ENCODE peak calls at places on chromosomes 1 and 21, in six cellular contexts. One of them, this sample, is unnamed.
A peak's percentile ranks its signal among the peaks of the same experiment; 100 is the strongest.

GRCh38 chr1:74812180-74812541 is 79.2 kb downstream of the TYW3 start:
- DNase-seq in IMR-90: no peak
- DNase-seq in H9: no peak
- DNase-seq in neuronal stem cell: no peak
- DNase-seq in mesenchymal stem cell: no peak
- DNase-seq in H1: no peak
- DNase-seq in this sample: no peak

GRCh38 chr1:2534775-2535387 is 4.8 kb upstream of the HES5 start:
- DNase-seq in IMR-90: peak; percentile 71
- DNase-seq in H9: no peak
- DNase-seq in neuronal stem cell: no peak
- DNase-seq in mesenchymal stem cell: peak; percentile 70
- DNase-seq in H1: no peak
- DNase-seq in this sample: peak; percentile 70

GRCh38 chr1:212526111-212526491 is 82.5 kb upstream of the ATF3 start:
- DNase-seq in IMR-90: no peak
- DNase-seq in H9: no peak
- DNase-seq in neuronal stem cell: no peak
- DNase-seq in mesenchymal stem cell: no peak
- DNase-seq in H1: no peak
- DNase-seq in this sample: no peak

GRCh38 chr1:96748078-96748477 is 26.5 kb downstream of the PTBP2 start:
- DNase-seq in IMR-90: no peak
- DNase-seq in H9: no peak
- DNase-seq in neuronal stem cell: no peak
- DNase-seq in mesenchymal stem cell: no peak
- DNase-seq in H1: no peak
- DNase-seq in this sample: no peak

GRCh38 chr1:54243022-54243421 is 43.1 kb downstream of the MRPL37 start:
- DNase-seq in IMR-90: no peak
- DNase-seq in H9: no peak
- DNase-seq in neuronal stem cell: no peak
- DNase-seq in mesenchymal stem cell: no peak
- DNase-seq in H1: no peak
- DNase-seq in this sample: no peak

GRCh38 chr21:34962136-34962535 is 87.0 kb downstream of the RUNX1 start:
- DNase-seq in IMR-90: no peak
- DNase-seq in H9: no peak
- DNase-seq in neuronal stem cell: no peak
- DNase-seq in mesenchymal stem cell: no peak
- DNase-seq in H1: no peak
- DNase-seq in this sample: no peak

GRCh38 chr1:25771246-25772114 is 28.5 kb upstream of the SELENON start:
- DNase-seq in IMR-90: peak; percentile 5
- DNase-seq in H9: peak; percentile 54
- DNase-seq in neuronal stem cell: peak; percentile 70
- DNase-seq in mesenchymal stem cell: peak; percentile 70
- DNase-seq in H1: no peak
- DNase-seq in this sample: peak; percentile 60

GRCh38 chr1:208921259-208921658 is 662.3 kb upstream of the CAMK1G start:
- DNase-seq in IMR-90: no peak
- DNase-seq in H9: no peak
- DNase-seq in neuronal stem cell: no peak
- DNase-seq in mesenchymal stem cell: no peak
- DNase-seq in H1: no peak
- DNase-seq in this sample: no peak

GRCh38 chr1:96978431-96978830 is 256.8 kb downstream of the PTBP2 start:
- DNase-seq in IMR-90: peak; percentile 49
- DNase-seq in H9: no peak
- DNase-seq in neuronal stem cell: no peak
- DNase-seq in mesenchymal stem cell: no peak
- DNase-seq in H1: no peak
- DNase-seq in this sample: no peak

DNA sequence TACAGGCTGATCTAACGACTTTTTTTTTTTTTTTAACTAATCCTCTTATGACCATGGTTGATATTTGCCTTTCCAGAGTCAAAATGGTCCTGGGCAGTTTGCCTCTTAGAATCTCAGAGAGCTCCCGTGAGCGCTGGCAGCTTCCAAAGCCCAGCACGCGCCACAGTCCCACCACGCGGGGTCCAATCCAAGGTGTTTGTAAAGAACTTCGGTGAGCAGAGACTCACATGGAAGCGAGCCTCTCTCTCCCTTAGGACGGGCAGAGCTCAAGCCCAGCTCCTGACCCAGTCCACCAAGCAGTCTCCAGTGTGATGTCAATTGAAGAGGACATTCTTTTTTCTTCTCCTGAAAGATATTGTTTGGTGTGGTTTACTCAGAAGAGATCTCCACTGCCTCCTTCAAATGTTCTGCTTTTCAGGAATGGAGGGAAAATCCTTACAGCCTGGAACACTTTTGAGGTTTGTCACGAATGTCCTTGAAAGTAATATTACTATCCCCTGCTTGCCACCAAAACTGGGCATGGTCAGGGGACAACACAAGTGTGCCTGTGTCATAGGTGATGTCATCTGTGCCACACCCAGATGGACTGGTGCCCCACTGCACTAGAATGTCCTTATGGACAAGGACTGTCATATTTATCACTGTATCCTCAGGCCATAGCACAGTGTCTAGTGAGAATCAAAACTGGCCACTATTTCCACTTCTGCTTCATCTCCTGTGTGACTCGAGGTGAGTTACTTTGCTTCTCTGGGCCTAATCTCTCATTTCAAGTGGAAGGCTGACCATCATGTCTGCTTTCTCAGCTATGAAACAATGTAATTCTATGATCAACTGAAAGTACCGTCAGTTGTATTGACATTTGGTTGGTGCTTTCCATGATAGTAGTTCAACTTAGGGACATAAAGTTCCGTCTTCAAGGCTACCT is 97.4 kb upstream of the EDEM3 start:
- DNase-seq in IMR-90: no peak
- DNase-seq in H9: no peak
- DNase-seq in neuronal stem cell: no peak
- DNase-seq in mesenchymal stem cell: no peak
- DNase-seq in H1: no peak
- DNase-seq in this sample: no peak
- H3K18ac ChIP-seq in IMR-90: no peak overlapping the region
- H3K18ac ChIP-seq in H9: no peak overlapping the region
- H3K18ac ChIP-seq in neuronal stem cell: peak overlapping the region; percentile 41
- H3K18ac ChIP-seq in mesenchymal stem cell: peak overlapping the region; percentile 34
- H3K18ac ChIP-seq in H1: no peak overlapping the region
- H3K18ac ChIP-seq in this sample: no peak overlapping the region

DNA sequence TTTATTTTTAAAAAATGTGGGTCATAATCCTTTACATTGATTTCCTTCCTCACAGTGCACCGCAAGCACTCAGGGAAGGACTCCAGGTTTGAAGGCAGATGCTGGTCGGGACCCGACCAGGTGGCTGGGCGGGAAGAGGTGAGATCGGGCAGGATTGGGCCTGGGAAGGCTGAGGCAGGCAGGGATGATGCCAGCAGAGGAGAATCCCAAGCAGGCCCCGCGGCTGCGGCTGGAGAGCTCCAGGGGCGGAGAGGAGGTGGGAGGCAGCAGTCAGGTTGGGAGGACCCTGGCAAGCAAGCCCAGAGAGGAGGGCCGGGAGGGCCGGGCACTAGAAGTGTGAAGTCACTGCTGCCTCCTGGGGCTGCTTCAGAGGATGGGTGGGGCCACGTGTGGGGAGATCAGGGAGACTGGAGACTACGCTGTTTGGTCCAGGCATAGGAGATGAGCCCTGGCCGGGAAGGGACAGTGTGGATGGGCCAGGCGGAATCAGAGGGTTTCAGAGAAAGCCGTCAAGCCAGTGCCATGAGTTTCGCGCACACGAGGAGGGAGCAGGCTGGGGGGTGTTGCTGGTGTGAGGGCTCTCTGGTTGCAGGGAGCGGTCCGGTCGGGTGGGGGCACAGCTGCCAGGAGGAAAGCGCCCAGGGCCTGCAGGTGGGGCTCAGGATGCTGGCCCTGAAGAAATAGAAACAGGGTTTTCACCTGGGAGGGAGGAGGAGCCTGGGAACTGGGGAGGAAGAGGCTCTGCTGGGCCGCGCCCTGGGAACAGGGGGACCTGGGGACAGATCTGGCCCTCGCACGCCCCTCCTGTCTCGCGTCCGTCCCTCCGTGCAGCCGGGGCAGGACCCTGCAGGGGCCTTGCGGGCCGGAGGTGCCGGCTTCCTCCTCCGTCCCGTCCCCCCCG is 890 bp upstream of the COL18A1 start:
- DNase-seq in IMR-90: peak; percentile 31
- DNase-seq in H9: peak; percentile 81
- DNase-seq in neuronal stem cell: no peak
- DNase-seq in mesenchymal stem cell: peak; percentile 60
- DNase-seq in H1: no peak
- DNase-seq in this sample: peak; percentile 94
- H3K18ac ChIP-seq in IMR-90: no peak overlapping the region
- H3K18ac ChIP-seq in H9: no peak overlapping the region
- H3K18ac ChIP-seq in neuronal stem cell: peak overlapping the region; percentile 92
- H3K18ac ChIP-seq in mesenchymal stem cell: peak overlapping the region; percentile 95
- H3K18ac ChIP-seq in H1: peak overlapping the region; percentile 87
- H3K18ac ChIP-seq in this sample: peak overlapping the region; percentile 33

GRCh38 chr21:44990921-44991320 is 51.1 kb downstream of the SLX9 start:
- DNase-seq in IMR-90: no peak
- DNase-seq in H9: no peak
- DNase-seq in neuronal stem cell: no peak
- DNase-seq in mesenchymal stem cell: no peak
- DNase-seq in H1: no peak
- DNase-seq in this sample: no peak
- H3K18ac ChIP-seq in IMR-90: peak overlapping the region; percentile 42
- H3K18ac ChIP-seq in H9: no peak overlapping the region
- H3K18ac ChIP-seq in neuronal stem cell: peak overlapping the region; percentile 90
- H3K18ac ChIP-seq in mesenchymal stem cell: no peak overlapping the region
- H3K18ac ChIP-seq in H1: no peak overlapping the region
- H3K18ac ChIP-seq in this sample: no peak overlapping the region

GRCh38 chr1:27596261-27596660 is 7.7 kb downstream of the AHDC1 start:
- DNase-seq in IMR-90: no peak
- DNase-seq in H9: no peak
- DNase-seq in neuronal stem cell: no peak
- DNase-seq in mesenchymal stem cell: no peak
- DNase-seq in H1: no peak
- DNase-seq in this sample: no peak
- H3K18ac ChIP-seq in IMR-90: no peak overlapping the region
- H3K18ac ChIP-seq in H9: no peak overlapping the region
- H3K18ac ChIP-seq in neuronal stem cell: peak overlapping the region; percentile 72
- H3K18ac ChIP-seq in mesenchymal stem cell: peak overlapping the region; percentile 63
- H3K18ac ChIP-seq in H1: no peak overlapping the region
- H3K18ac ChIP-seq in this sample: no peak overlapping the region

DNA sequence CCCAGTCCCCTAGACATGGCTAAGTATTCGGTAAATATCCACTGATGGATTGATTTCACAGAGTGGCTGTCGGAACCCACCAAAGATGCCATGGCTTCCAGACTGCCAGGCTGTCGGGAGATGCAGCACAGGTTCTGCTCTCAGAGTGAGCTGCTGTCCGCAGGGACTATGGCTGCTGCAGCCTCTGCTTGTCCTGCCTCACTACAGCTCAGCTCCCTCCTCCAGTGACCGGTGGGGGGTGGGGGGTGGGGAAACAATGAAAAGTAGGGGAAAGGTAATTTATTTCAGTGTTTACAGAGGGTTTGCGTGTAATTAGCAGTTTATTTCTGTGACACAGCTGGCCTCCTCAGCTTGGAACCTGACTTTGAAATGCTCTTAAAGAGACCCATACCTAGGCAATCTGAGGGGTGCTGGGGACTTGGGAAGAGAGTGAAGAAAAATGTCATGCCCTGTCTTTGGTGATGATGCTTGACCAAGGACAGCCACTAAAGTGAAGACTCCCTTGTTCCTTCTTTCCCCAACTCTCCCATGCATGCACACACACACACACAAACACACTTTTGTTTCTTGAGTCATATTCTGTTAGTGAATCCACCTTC is 109.0 kb downstream of the CACNA1E start:
- DNase-seq in IMR-90: no peak
- DNase-seq in H9: peak; percentile 20
- DNase-seq in neuronal stem cell: no peak
- DNase-seq in mesenchymal stem cell: no peak
- DNase-seq in H1: no peak
- DNase-seq in this sample: peak; percentile 18
- H3K18ac ChIP-seq in IMR-90: no peak overlapping the region
- H3K18ac ChIP-seq in H9: no peak overlapping the region
- H3K18ac ChIP-seq in neuronal stem cell: no peak overlapping the region
- H3K18ac ChIP-seq in mesenchymal stem cell: no peak overlapping the region
- H3K18ac ChIP-seq in H1: peak overlapping the region; percentile 54
- H3K18ac ChIP-seq in this sample: no peak overlapping the region

GRCh38 chr1:43534256-43534655 is 3.6 kb downstream of the PTPRF start:
- DNase-seq in IMR-90: no peak
- DNase-seq in H9: no peak
- DNase-seq in neuronal stem cell: no peak
- DNase-seq in mesenchymal stem cell: no peak
- DNase-seq in H1: no peak
- DNase-seq in this sample: no peak
- H3K18ac ChIP-seq in IMR-90: no peak overlapping the region
- H3K18ac ChIP-seq in H9: no peak overlapping the region
- H3K18ac ChIP-seq in neuronal stem cell: no peak overlapping the region
- H3K18ac ChIP-seq in mesenchymal stem cell: no peak overlapping the region
- H3K18ac ChIP-seq in H1: no peak overlapping the region
- H3K18ac ChIP-seq in this sample: no peak overlapping the region

GRCh38 chr1:151512801-151513625 is 1.8 kb downstream of the CGN start:
- DNase-seq in IMR-90: no peak
- DNase-seq in H9: peak; percentile 84
- DNase-seq in neuronal stem cell: no peak
- DNase-seq in mesenchymal stem cell: no peak
- DNase-seq in H1: peak; percentile 78
- DNase-seq in this sample: peak; percentile 93
- H3K18ac ChIP-seq in IMR-90: no peak overlapping the region
- H3K18ac ChIP-seq in H9: peak overlapping the region; percentile 23
- H3K18ac ChIP-seq in neuronal stem cell: peak overlapping the region; percentile 38
- H3K18ac ChIP-seq in mesenchymal stem cell: no peak overlapping the region
- H3K18ac ChIP-seq in H1: peak overlapping the region; percentile 97
- H3K18ac ChIP-seq in this sample: peak overlapping the region; percentile 5

This sample was measured in mesendoderm.